ENCODE peak calls at places on chromosomes 4 and X, in seven cellular contexts. K is Panc1, Q is OCI-LY7, V is Karpas-422, D is neural progenitor cell, R is mammary epithelial cell, J is psoas muscle. P is an unnamed sample.
A peak's percentile ranks its signal among the peaks of the same experiment; 100 is the strongest.

GRCh38 chr4:54217642-54218486 is 11.2 kb upstream of the PDGFRA start:
- DNase-seq in K (peak; percentile 80), Q (peak; percentile 75), V (peak; percentile 91), D (peak; percentile 88), R (peak; percentile 82), J (peak; percentile 88), P (no peak)

GRCh38 chr4:85209161-85209560 is 242.7 kb upstream of the WDFY3 start:
- DNase-seq in K (no peak), Q (no peak), V (no peak), D (no peak), R (peak; percentile 76), J (no peak), P (peak; percentile 6)

GRCh38 chr4:47933798-47934197 is 19.4 kb upstream of the NFXL1 start:
- DNase-seq in K (no peak), Q (peak; percentile 64), V (peak; percentile 91), D (peak; percentile 53), R (peak; percentile 12), J (no peak), P (no peak)

GRCh38 chr4:184056877-184057276 is 151.8 kb downstream of the STOX2 start:
- DNase-seq in K (no peak), Q (no peak), V (no peak), D (no peak), R (no peak), J (no peak), P (no peak)

GRCh38 chrX:112851161-112851779 is 10.6 kb upstream of the AMOT start:
- DNase-seq in K (no peak), Q (peak; percentile 26), V (no peak), D (peak; percentile 15), R (peak; percentile 4), J (no peak), P (no peak)

GRCh38 chr4:136713140-136713539 is 819.2 kb downstream of the PCDH18 start:
- DNase-seq in K (no peak), Q (no peak), V (no peak), D (no peak), R (no peak), J (no peak), P (no peak)

GRCh38 chrX:9132036-9132435 is 98.1 kb upstream of the FAM9B start:
- DNase-seq in K (no peak), Q (no peak), V (no peak), D (no peak), R (no peak), J (no peak), P (no peak)

GRCh38 chr4:52957220-52957686 is 95.1 kb downstream of the RASL11B start:
- DNase-seq in K (no peak), Q (no peak), V (no peak), D (peak; percentile 66), R (no peak), J (no peak), P (no peak)

GRCh38 chr4:10762541-10762940 is 78.0 kb upstream of the CLNK start:
- DNase-seq in K (no peak), Q (no peak), V (no peak), D (peak; percentile 47), R (no peak), J (no peak), P (no peak)

GRCh38 chrX:102840871-102841705 is 96.0 kb upstream of the RAB40AL start:
- DNase-seq in K (no peak), Q (no peak), V (peak; percentile 70), D (peak; percentile 33), R (peak; percentile 26), J (no peak), P (no peak)

GRCh38 chr4:57426779-57427395 is 316.7 kb upstream of the IGFBP7 start:
- DNase-seq in K (peak; percentile 38), Q (peak; percentile 67), V (peak; percentile 87), D (peak; percentile 89), R (peak; percentile 61), J (no peak), P (no peak)

GRCh38 chrX:91434351-91435168 is at the start of gene PABPC5:
- DNase-seq in K (no peak), Q (no peak), V (no peak), D (peak; percentile 88), R (peak; percentile 0), J (peak; percentile 87), P (no peak)

GRCh38 chrX:39953879-39954278 is 143.9 kb downstream of the BCOR start:
- DNase-seq in K (no peak), Q (no peak), V (no peak), D (no peak), R (peak; percentile 86), J (no peak), P (peak; percentile 67)

GRCh38 chrX:69085826-69086225 is 79.4 kb downstream of the PJA1 start:
- DNase-seq in K (no peak), Q (no peak), V (no peak), D (no peak), R (no peak), J (peak; percentile 17), P (no peak)

GRCh38 chrX:122055450-122055849 is 1008.0 kb downstream of the GLUD2 start:
- DNase-seq in K (no peak), Q (no peak), V (no peak), D (no peak), R (no peak), J (no peak), P (no peak)

GRCh38 chr4:87659247-87659931 is 9.3 kb downstream of the DMP1 start:
- DNase-seq in K (no peak), Q (no peak), V (no peak), D (no peak), R (peak; percentile 61), J (no peak), P (peak; percentile 31)

GRCh38 chr4:75771607-75772006 is 47.2 kb downstream of the USO1 start:
- DNase-seq in K (no peak), Q (no peak), V (peak; percentile 34), D (no peak), R (no peak), J (no peak), P (no peak)

DNA sequence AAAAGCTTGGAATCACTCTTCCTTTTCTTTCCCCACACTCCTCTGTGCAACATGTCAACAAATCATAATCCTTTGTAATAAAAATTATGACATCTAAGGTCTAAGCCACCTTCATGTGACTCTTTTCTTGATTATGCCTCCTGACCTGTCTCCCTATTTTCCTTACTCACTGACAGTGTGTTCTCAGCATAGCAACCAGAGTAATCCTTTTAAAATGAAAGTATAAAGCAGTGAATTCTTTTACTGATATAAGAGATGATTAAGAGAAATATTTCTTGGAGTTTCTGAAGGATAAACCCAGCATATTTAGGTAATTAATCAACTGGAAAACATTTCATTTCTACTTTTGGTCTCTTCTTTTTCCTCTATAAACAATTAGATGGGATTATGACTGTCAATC is 44.7 kb downstream of the USO1 start:
- DNase-seq in K (no peak), Q (no peak), V (no peak), D (no peak), R (no peak), J (no peak), P (no peak)
- H3K27ac ChIP-seq in K (no peak overlapping the region), Q (no peak overlapping the region), V (no peak overlapping the region), D (no peak overlapping the region), R (no peak overlapping the region), J (no peak overlapping the region), P (no peak overlapping the region)

GRCh38 chr4:21979196-21979595 is 30.6 kb upstream of the KCNIP4 start:
- DNase-seq in K (no peak), Q (no peak), V (no peak), D (no peak), R (no peak), J (no peak), P (no peak)
- H3K27ac ChIP-seq in K (no peak overlapping the region), Q (no peak overlapping the region), V (no peak overlapping the region), D (no peak overlapping the region), R (no peak overlapping the region), J (no peak overlapping the region), P (no peak overlapping the region)

GRCh38 chr4:5969777-5970176 is 48.5 kb downstream of the C4orf50 start:
- DNase-seq in K (no peak), Q (no peak), V (no peak), D (no peak), R (no peak), J (no peak), P (no peak)
- H3K27ac ChIP-seq in K (no peak overlapping the region), Q (no peak overlapping the region), V (no peak overlapping the region), D (no peak overlapping the region), R (no peak overlapping the region), J (no peak overlapping the region), P (no peak overlapping the region)

DNA sequence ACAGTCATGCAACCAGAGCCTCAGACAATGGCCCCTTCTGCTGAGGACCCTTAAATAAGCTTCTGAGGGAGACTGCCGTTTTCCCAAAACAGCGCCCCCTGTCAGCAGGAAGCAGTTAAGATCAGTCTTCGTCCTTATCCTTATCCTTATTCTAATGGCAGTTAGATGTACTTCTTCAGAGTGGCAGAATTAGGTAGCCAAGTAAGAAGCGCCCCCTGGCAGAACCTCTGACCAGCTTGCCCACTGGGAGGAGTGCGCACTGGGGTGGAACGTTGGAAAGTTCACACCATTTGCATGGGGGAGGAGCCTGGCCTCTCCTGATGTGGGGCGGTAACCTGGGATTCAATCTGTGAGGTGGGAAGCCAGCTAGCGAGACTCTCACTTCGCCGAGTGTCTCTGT is 133.6 kb upstream of the QRFPR start:
- DNase-seq in K (no peak), Q (no peak), V (no peak), D (peak; percentile 2), R (no peak), J (no peak), P (no peak)
- H3K27ac ChIP-seq in K (no peak overlapping the region), Q (no peak overlapping the region), V (no peak overlapping the region), D (no peak overlapping the region), R (no peak overlapping the region), J (no peak overlapping the region), P (no peak overlapping the region)

GRCh38 chr4:155966661-155967060 is 13.0 kb upstream of the CTSO start:
- DNase-seq in K (no peak), Q (no peak), V (no peak), D (no peak), R (no peak), J (no peak), P (no peak)
- H3K27ac ChIP-seq in K (no peak overlapping the region), Q (no peak overlapping the region), V (no peak overlapping the region), D (no peak overlapping the region), R (no peak overlapping the region), J (no peak overlapping the region), P (no peak overlapping the region)

DNA sequence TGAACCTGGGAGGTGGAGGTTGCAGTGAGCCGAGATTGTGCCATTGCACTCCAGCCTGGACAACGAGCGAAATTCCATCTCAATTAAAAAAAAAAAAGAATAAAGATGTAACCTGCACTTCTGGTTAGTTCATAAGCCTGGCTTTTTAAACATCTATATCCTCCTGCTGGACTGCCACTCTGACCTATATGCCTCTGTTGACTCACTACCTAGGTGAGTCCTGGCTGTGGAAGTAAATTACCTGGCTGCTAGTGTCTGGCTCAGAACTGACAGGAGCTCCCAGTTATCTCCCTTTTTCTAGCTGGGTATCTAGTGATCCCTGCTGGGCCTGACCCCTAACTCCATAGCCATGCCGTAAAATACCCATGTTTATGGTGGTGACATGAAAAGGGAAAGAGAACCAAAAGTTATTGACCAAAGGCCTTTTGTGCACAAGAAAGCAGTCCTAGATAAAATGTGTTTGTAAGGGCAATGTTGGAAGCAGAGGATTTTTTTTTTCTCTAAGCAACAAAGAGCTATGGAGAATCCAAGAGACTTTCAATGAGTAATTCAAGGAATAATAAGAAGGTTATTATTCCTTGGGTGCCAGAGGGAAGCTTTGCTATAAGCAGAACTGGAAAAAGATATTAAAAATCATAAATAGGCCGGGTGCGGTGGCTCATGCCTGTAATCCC is 10.4 kb upstream of the G3BP2 start:
- DNase-seq in K (no peak), Q (no peak), V (no peak), D (no peak), R (no peak), J (no peak), P (no peak)
- H3K27ac ChIP-seq in K (no peak overlapping the region), Q (no peak overlapping the region), V (no peak overlapping the region), D (no peak overlapping the region), R (no peak overlapping the region), J (no peak overlapping the region), P (no peak overlapping the region)